ENCODE peak calls at places on chromosomes 2 and 18, in ten cellular contexts. G is fibroblast of lung; J is psoas muscle; U is Caco-2; M is brain microvascular endothelial cell; W is lower lobe of right lung; S is aorta; K is CD8-positive, alpha-beta T cell; N is neuronal stem cell; Y is suprapubic skin. C is an unnamed sample.
A peak's percentile ranks its signal among the peaks of the same experiment; 100 is the strongest.

GRCh38 chr2:71974846-71975245 is 172.8 kb downstream of the CYP26B1 start:
- DNase-seq in G (peak; percentile 27), J (no peak), U (no peak), M (no peak), W (no peak), S (no peak), K (no peak), N (no peak), Y (no peak), C (no peak)

GRCh38 chr2:120915670-120916069 is 180.0 kb downstream of the GLI2 start:
- DNase-seq in G (peak; percentile 58), J (no peak), U (no peak), M (no peak), W (peak; percentile 32), S (peak; percentile 43), K (no peak), N (no peak), Y (no peak), C (no peak)

GRCh38 chr18:76391746-76392145 is 103.3 kb downstream of the ZNF516 start:
- DNase-seq in G (no peak), J (no peak), U (no peak), M (no peak), W (no peak), S (no peak), K (no peak), N (no peak), Y (peak; percentile 64), C (no peak)

GRCh38 chr18:77063256-77063655 is 69.3 kb downstream of the MBP start:
- DNase-seq in G (peak; percentile 80), J (no peak), U (no peak), M (peak; percentile 97), W (peak; percentile 70), S (peak; percentile 74), K (peak; percentile 84), N (no peak), Y (no peak), C (no peak)

GRCh38 chr2:9178905-9179571 is 27.6 kb upstream of the ASAP2 start:
- DNase-seq in G (peak; percentile 92), J (peak; percentile 55), U (peak; percentile 51), M (peak; percentile 74), W (no peak), S (peak; percentile 79), K (no peak), N (no peak), Y (no peak), C (no peak)

GRCh38 chr2:11024010-11024615 is 112.4 kb downstream of the KCNF1 start:
- DNase-seq in G (no peak), J (no peak), U (no peak), M (no peak), W (no peak), S (no peak), K (no peak), N (no peak), Y (no peak), C (peak; percentile 36)

GRCh38 chr18:11366410-11366809 is 217.0 kb upstream of the PIEZO2 start:
- DNase-seq in G (peak; percentile 41), J (no peak), U (no peak), M (peak; percentile 60), W (no peak), S (no peak), K (no peak), N (no peak), Y (no peak), C (no peak)

GRCh38 chr18:43952398-43952797 is 675.1 kb upstream of the SYT4 start:
- DNase-seq in G (no peak), J (no peak), U (no peak), M (no peak), W (no peak), S (no peak), K (no peak), N (no peak), Y (no peak), C (no peak)

GRCh38 chr18:68429809-68430208 is 285.1 kb downstream of the TMX3 start:
- DNase-seq in G (peak; percentile 40), J (no peak), U (no peak), M (no peak), W (no peak), S (no peak), K (no peak), N (no peak), Y (no peak), C (no peak)

GRCh38 chr2:60365556-60365955 is 187.9 kb downstream of the BCL11A start:
- DNase-seq in G (peak; percentile 11), J (no peak), U (peak; percentile 56), M (peak; percentile 31), W (no peak), S (no peak), K (no peak), N (no peak), Y (no peak), C (no peak)

GRCh38 chr2:10688921-10689807 is 611 bp downstream of the NOL10 start:
- DNase-seq in G (no peak), J (peak; percentile 54), U (no peak), M (no peak), W (peak; percentile 61), S (peak; percentile 62), K (peak; percentile 24), N (peak; percentile 14), Y (no peak), C (no peak)

GRCh38 chr2:69830045-69830905 is 815 bp downstream of the GMCL1 start:
- DNase-seq in G (peak; percentile 29), J (peak; percentile 30), U (peak; percentile 56), M (peak; percentile 9), W (peak; percentile 69), S (peak; percentile 59), K (peak; percentile 60), N (no peak), Y (peak; percentile 82), C (peak; percentile 59)

GRCh38 chr2:19786408-19787058 is 115.2 kb downstream of the TTC32 start:
- DNase-seq in G (peak; percentile 73), J (no peak), U (peak; percentile 57), M (peak; percentile 35), W (no peak), S (no peak), K (no peak), N (no peak), Y (no peak), C (no peak)

GRCh38 chr2:45806563-45807358 is 155.3 kb downstream of the PRKCE start:
- DNase-seq in G (no peak), J (no peak), U (no peak), M (no peak), W (no peak), S (no peak), K (no peak), N (no peak), Y (peak; percentile 48), C (no peak)

DNA sequence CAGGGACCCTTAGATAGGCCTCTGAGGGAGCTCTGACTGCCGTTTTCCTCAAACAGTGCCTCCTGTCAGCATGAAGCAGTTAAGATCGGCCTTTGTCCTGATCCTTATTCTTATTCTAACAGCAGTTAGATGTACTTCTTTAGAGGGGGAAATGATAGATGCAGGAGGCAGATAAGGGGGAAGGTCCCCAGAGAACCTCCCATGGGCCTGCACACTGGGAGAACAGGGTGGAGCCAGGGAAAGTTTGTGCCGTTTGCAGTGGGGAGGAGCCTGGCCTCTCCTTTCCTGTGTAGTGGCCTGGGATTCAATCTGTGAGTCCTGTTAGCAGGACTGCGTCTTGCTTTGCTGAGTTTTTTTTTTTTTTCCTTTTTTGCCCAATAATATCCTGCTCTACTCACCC is 7.9 kb upstream of the INPP4A start:
- DNase-seq in G (no peak), J (no peak), U (no peak), M (no peak), W (no peak), S (no peak), K (no peak), N (no peak), Y (no peak), C (no peak)
- H3K4me3 ChIP-seq in G (no peak overlapping the region), J (no peak overlapping the region), U (no peak overlapping the region), M (no peak overlapping the region), W (no peak overlapping the region), S (no peak overlapping the region), K (no peak overlapping the region), N (no peak overlapping the region), Y (no peak overlapping the region), C (no peak overlapping the region)

DNA sequence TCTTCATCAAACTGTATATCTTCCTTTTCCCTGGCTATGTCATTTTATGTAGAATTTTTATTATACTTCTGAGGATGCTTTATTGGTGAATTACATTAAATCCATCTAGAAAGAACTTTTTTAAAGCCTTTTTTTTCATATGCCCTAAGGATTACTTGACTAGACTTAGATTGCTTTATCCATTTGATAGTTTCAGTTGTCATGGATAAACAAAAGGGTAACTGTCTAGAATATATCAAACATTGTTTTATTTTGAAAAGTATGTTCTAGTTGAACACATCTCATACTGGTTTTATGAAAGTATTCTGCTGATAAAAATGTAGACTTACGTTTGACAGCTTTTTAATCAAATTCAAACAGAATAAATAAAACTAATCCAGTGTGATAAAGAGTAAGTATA is 639.8 kb downstream of the ARHGAP15 start:
- DNase-seq in G (no peak), J (no peak), U (no peak), M (no peak), W (no peak), S (no peak), K (no peak), N (no peak), Y (no peak), C (no peak)
- H3K27me3 ChIP-seq in G (no peaks in the 10 kb centered on the region), J (no peaks in the 10 kb centered on the region), U (no peaks in the 10 kb centered on the region), M (no peaks in the 10 kb centered on the region), W (no peaks in the 10 kb centered on the region), S (no peaks in the 10 kb centered on the region), K (no peaks in the 10 kb centered on the region), N (no peaks in the 10 kb centered on the region), Y (no peaks in the 10 kb centered on the region), C (no peaks in the 10 kb centered on the region)

GRCh38 chr18:58870130-58870529 is 5.5 kb downstream of the ZNF532 start:
- DNase-seq in G (peak; percentile 60), J (no peak), U (peak; percentile 2), M (no peak), W (no peak), S (no peak), K (no peak), N (no peak), Y (no peak), C (no peak)

GRCh38 chr18:58868440-58868839 is 3.8 kb downstream of the ZNF532 start:
- DNase-seq in G (no peak), J (no peak), U (no peak), M (no peak), W (no peak), S (no peak), K (no peak), N (no peak), Y (no peak), C (no peak)

GRCh38 chr18:58867281-58867961 is 2.7 kb downstream of the ZNF532 start:
- DNase-seq in G (peak; percentile 79), J (no peak), U (no peak), M (no peak), W (no peak), S (no peak), K (no peak), N (no peak), Y (no peak), C (peak; percentile 88)

GRCh38 chr18:58871514-58872490 is 7.1 kb downstream of the ZNF532 start:
- DNase-seq in G (no peak), J (no peak), U (no peak), M (no peak), W (no peak), S (no peak), K (no peak), N (no peak), Y (no peak), C (no peak)

GRCh38 chr18:58870621-58871020 is 5.9 kb downstream of the ZNF532 start:
- DNase-seq in G (no peak), J (no peak), U (no peak), M (no peak), W (no peak), S (no peak), K (no peak), N (no peak), Y (no peak), C (no peak)
- H3K36me3 ChIP-seq in G (peaks cover 7% of the 10 kb centered on the region), J (peaks cover 68% of the 10 kb centered on the region), U (no peaks in the 10 kb centered on the region), M (peaks cover 21% of the 10 kb centered on the region), W (peaks cover 68% of the 10 kb centered on the region), S (peaks cover 2% of the 10 kb centered on the region), K (no peaks in the 10 kb centered on the region), N (peaks cover 30% of the 10 kb centered on the region), Y (peaks cover 30% of the 10 kb centered on the region), C (peaks cover 59% of the 10 kb centered on the region)

GRCh38 chr2:189210250-189211075 is 30.9 kb upstream of the COL5A2 start:
- DNase-seq in G (peak; percentile 97), J (peak; percentile 23), U (no peak), M (peak; percentile 85), W (no peak), S (peak; percentile 79), K (no peak), N (no peak), Y (no peak), C (no peak)
- H3K4me3 ChIP-seq in G (peak overlapping the region; percentile 37), J (no peak overlapping the region), U (no peak overlapping the region), M (no peak overlapping the region), W (no peak overlapping the region), S (no peak overlapping the region), K (no peak overlapping the region), N (no peak overlapping the region), Y (peak overlapping the region; percentile 17), C (no peak overlapping the region)

C was measured in H7.